ENCODE peak calls at places on chromosomes 12 and 14, in five cellular contexts. K is PC-3, T is tibial artery, Z is GM03348, E is NB4. U is an unnamed sample.

GRCh38 chr12:47237751-47238211 is 158.0 kb upstream of the AMIGO2 start:
- DNase-seq in K (no peak), T (no peak), Z (peak; percentile 36), E (no peak), U (no peak)

GRCh38 chr12:115846516-115846915 is 431.0 kb downstream of the MED13L start:
- DNase-seq in K (no peak), T (no peak), Z (no peak), E (no peak), U (no peak)

GRCh38 chr14:92637228-92637627 is 111.2 kb downstream of the LGMN start:
- DNase-seq in K (no peak), T (no peak), Z (no peak), E (no peak), U (no peak)

GRCh38 chr14:24310666-24311604 is at the start of gene LTB4R:
- DNase-seq in K (no peak), T (peak; percentile 52), Z (peak; percentile 90), E (peak; percentile 76), U (peak; percentile 94)

GRCh38 chr14:53226553-53226952 is 73.4 kb upstream of the DDHD1 start:
- DNase-seq in K (no peak), T (no peak), Z (no peak), E (no peak), U (no peak)

GRCh38 chr12:100593490-100593889 is 20.0 kb downstream of the GAS2L3 start:
- DNase-seq in K (no peak), T (no peak), Z (peak; percentile 18), E (no peak), U (no peak)

GRCh38 chr12:57080855-57081254 is 2.3 kb upstream of the NEMP1 start:
- DNase-seq in K (no peak), T (no peak), Z (no peak), E (no peak), U (no peak)

GRCh38 chr12:1104088-1104800 is 113.2 kb downstream of the ERC1 start:
- DNase-seq in K (no peak), T (no peak), Z (no peak), E (no peak), U (no peak)

GRCh38 chr12:76341436-76342030 is 6.7 kb downstream of the BBS10 start:
- DNase-seq in K (peak; percentile 41), T (no peak), Z (peak; percentile 25), E (no peak), U (no peak)